ENCODE peak calls at places on chromosomes 12 and 14, in five cellular contexts. F, E, S, V and A are unnamed samples.

GRCh38 chr12:117192057-117192456 is 1.8 kb upstream of the FBXO21 start:
- DNase-seq in F (no peak), E (no peak), S (no peak), V (no peak), A (no peak)

GRCh38 chr14:99189201-99189801 is 82.7 kb downstream of the BCL11B start:
- DNase-seq in F (no peak), E (no peak), S (no peak), V (no peak), A (no peak)

GRCh38 chr12:55915481-55915856 is 12.2 kb downstream of the PYM1 start:
- DNase-seq in F (no peak), E (no peak), S (no peak), V (no peak), A (no peak)

GRCh38 chr14:31449971-31450610 is 7.2 kb downstream of the DTD2 start:
- DNase-seq in F (no peak), E (peak), S (no peak), V (peak), A (peak)

GRCh38 chr12:95230313-95230712 is 12.7 kb downstream of the VEZT start:
- DNase-seq in F (no peak), E (no peak), S (no peak), V (no peak), A (no peak)

GRCh38 chr14:60777856-60778578 is 43.5 kb downstream of the MNAT1 start:
- DNase-seq in F (no peak), E (peak), S (no peak), V (no peak), A (peak)

GRCh38 chr12:39831587-39832315 is 212.1 kb upstream of the ABCD2 start:
- DNase-seq in F (no peak), E (peak), S (no peak), V (no peak), A (peak)

GRCh38 chr12:65522956-65523857 is 244.7 kb downstream of the MSRB3 start:
- DNase-seq in F (no peak), E (peak), S (no peak), V (no peak), A (no peak)

GRCh38 chr12:115096673-115097349 is 412.8 kb upstream of the TBX3 start:
- DNase-seq in F (no peak), E (no peak), S (no peak), V (no peak), A (no peak)

GRCh38 chr12:1836854-1837411 is 16.6 kb downstream of the LRTM2 start:
- DNase-seq in F (no peak), E (peak), S (no peak), V (peak), A (no peak)

GRCh38 chr12:121917950-121918678 is at the start of gene CFAP251:
- DNase-seq in F (peak), E (peak), S (peak), V (peak), A (peak)

GRCh38 chr14:50675597-50675996 is 7.5 kb upstream of the SAV1 start:
- DNase-seq in F (no peak), E (peak), S (no peak), V (no peak), A (peak)

GRCh38 chr14:22492601-22493000 is 96.4 kb downstream of the DAD1 start:
- DNase-seq in F (no peak), E (no peak), S (no peak), V (no peak), A (no peak)

GRCh38 chr12:46722737-46723136 is 103.1 kb downstream of the SLC38A4 start:
- DNase-seq in F (no peak), E (peak), S (no peak), V (no peak), A (no peak)

GRCh38 chr14:94109915-94110250 is 653 bp upstream of the IFI27 start:
- DNase-seq in F (no peak), E (no peak), S (no peak), V (no peak), A (no peak)

GRCh38 chr12:92141585-92142244 is 3.9 kb downstream of the BTG1 start:
- DNase-seq in F (no peak), E (no peak), S (no peak), V (no peak), A (no peak)

GRCh38 chr12:114913871-114914801 is 230.2 kb upstream of the TBX3 start:
- DNase-seq in F (no peak), E (peak), S (no peak), V (peak), A (peak)

GRCh38 chr14:51443195-51444018 is 203.4 kb downstream of the TMX1 start:
- DNase-seq in F (no peak), E (peak), S (no peak), V (no peak), A (no peak)

GRCh38 chr12:124678421-124678893 is 111.0 kb upstream of the NCOR2 start:
- DNase-seq in F (no peak), E (no peak), S (no peak), V (no peak), A (no peak)

GRCh38 chr12:51626115-51626514 is 35.1 kb downstream of the SCN8A start:
- DNase-seq in F (no peak), E (no peak), S (no peak), V (no peak), A (no peak)

GRCh38 chr14:74085047-74085637 is 386 bp downstream of the LIN52 start:
- DNase-seq in F (no peak), E (peak), S (no peak), V (peak), A (peak)

GRCh38 chr12:110531741-110532333 is 29.7 kb downstream of the RAD9B start:
- DNase-seq in F (no peak), E (peak), S (no peak), V (no peak), A (peak)

GRCh38 chr14:83164016-83164415 is 1630.4 kb upstream of the SEL1L start:
- DNase-seq in F (no peak), E (peak), S (no peak), V (no peak), A (peak)

GRCh38 chr14:20295067-20295466 is 10.7 kb downstream of the TTC5 start:
- DNase-seq in F (no peak), E (peak), S (no peak), V (no peak), A (no peak)

GRCh38 chr14:36905272-36906046 is 243.8 kb downstream of the PAX9 start:
- DNase-seq in F (no peak), E (no peak), S (no peak), V (peak), A (no peak)

GRCh38 chr12:55996201-55996714 is 818 bp upstream of the SUOX start:
- DNase-seq in F (peak), E (peak), S (peak), V (peak), A (peak)

GRCh38 chr12:78914859-78915331 is 50.3 kb downstream of the SYT1 start:
- DNase-seq in F (no peak), E (peak), S (no peak), V (no peak), A (peak)

GRCh38 chr12:65184858-65185229 is 15.5 kb downstream of the LEMD3 start:
- DNase-seq in F (no peak), E (no peak), S (no peak), V (no peak), A (no peak)

GRCh38 chr14:67532606-67532997 is 488 bp upstream of the PLEKHH1 start:
- DNase-seq in F (no peak), E (no peak), S (no peak), V (no peak), A (no peak)

GRCh38 chr14:67529947-67530935 is 2.8 kb upstream of the PLEKHH1 start:
- DNase-seq in F (no peak), E (peak), S (no peak), V (no peak), A (no peak)

GRCh38 chr14:67536087-67536486 is 3.0 kb downstream of the PLEKHH1 start:
- DNase-seq in F (no peak), E (no peak), S (no peak), V (no peak), A (no peak)

GRCh38 chr14:67532998-67533753 is at the start of gene PLEKHH1:
- DNase-seq in F (peak), E (peak), S (peak), V (peak), A (peak)

GRCh38 chr14:67533754-67534085 is 630 bp downstream of the PLEKHH1 start:
- DNase-seq in F (no peak), E (peak), S (peak), V (peak), A (no peak)
- H3K4me3 ChIP-seq in F (peak), E (peak), S (peak), V (peak), A (peak)

GRCh38 chr12:113058553-113058952 is 2.0 kb downstream of the DTX1 start:
- DNase-seq in F (no peak), E (no peak), S (no peak), V (no peak), A (no peak)

GRCh38 chr12:113055594-113056380 is 743 bp upstream of the DTX1 start:
- DNase-seq in F (no peak), E (no peak), S (no peak), V (no peak), A (no peak)

GRCh38 chr12:113056381-113056630 is 224 bp upstream of the DTX1 start:
- DNase-seq in F (no peak), E (no peak), S (no peak), V (no peak), A (no peak)

GRCh38 chr12:113057565-113058485 is 1.3 kb downstream of the DTX1 start:
- DNase-seq in F (no peak), E (no peak), S (no peak), V (peak), A (no peak)

GRCh38 chr12:113056631-113057488 is at the start of gene DTX1:
- DNase-seq in F (no peak), E (no peak), S (no peak), V (peak), A (no peak)
- H3K4me3 ChIP-seq in F (no peak), E (peak), S (peak), V (peak), A (no peak)

DNA sequence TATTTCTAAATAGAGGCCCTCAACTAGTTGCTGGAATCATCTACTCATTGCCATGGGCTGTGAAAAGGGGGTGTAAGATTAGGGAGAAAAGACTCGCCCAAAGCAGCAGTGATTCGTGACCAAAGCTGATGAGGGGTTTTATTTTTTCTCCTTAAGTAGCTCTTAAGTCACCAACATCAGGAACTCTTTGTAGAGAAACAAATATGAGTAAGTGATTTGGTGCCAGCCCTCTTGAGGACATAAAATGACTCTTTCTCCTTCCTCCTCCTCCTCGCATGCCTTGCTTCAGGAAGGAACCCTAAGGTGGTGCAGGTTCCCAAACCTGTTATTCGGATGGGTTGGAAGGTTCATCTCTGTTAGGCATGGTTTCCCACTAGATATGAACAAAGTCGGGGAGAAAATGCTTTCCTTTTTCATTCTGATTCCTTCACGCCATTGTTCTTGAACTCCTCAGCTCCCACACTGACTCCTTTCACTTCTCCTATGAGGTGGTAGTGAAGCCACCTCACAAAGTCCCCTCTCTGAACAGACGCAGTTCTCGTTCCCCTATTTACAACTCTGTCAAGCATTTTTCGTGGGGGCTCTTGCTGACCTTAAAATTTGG is 113.4 kb downstream of the ETV6 start:
- DNase-seq in F (no peak), E (no peak), S (no peak), V (no peak), A (no peak)
- H3K4me3 ChIP-seq in F (no peak), E (no peak), S (no peak), V (no peak), A (no peak)

DNA sequence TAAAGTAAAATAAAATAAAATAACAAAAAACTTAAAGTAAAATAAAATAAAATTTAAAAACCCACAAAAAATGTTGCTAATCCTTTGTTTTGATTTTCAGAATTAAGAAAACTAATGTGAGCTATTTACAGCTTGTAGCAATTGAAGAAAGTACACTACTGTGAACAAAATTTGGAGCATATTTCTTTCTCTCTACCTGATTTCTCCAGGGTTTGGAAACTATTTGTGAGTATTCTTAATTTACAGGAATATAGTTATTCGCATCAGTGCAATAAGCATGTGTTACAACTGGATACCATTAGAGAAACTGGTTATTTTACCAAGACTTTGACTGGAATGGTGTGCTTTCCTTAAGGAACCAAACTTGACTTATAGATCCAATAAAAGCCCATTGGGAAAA is 86.1 kb upstream of the CNOT2 start:
- DNase-seq in F (no peak), E (no peak), S (no peak), V (no peak), A (no peak)
- H3K4me3 ChIP-seq in F (no peak), E (no peak), S (no peak), V (no peak), A (no peak)

DNA sequence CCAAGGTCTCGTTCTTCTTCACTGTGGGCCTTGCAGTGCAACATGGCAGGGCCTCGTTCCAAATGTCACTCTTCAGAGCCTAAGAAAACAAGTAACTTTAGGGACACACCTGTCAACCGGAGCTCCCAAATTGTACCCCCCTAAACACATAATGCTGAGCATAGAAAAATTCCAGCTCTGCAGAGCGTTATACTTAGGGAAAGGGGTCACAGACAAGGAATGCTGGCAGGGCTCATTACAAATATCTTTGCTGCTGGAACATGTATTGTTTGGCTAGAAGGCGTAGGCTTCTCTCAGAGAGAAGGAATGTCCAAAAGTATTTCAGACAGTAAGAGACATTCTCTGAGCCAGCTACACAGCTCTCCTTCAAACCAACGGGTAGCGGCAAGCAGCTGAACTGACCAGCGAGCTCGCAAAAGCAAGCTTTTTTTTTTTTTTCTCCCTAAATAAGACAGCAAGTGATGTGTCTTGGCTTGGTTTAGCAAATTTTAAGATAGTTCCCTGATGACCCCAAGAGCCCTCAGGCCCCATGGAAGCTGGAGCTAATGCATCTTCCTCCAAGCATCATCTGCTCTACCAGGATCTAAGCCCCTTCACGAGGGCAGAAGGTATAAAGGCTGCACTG is 24.5 kb downstream of the SSH1 start:
- DNase-seq in F (no peak), E (peak), S (no peak), V (no peak), A (peak)
- H3K4me3 ChIP-seq in F (no peak), E (no peak), S (no peak), V (no peak), A (no peak)

DNA sequence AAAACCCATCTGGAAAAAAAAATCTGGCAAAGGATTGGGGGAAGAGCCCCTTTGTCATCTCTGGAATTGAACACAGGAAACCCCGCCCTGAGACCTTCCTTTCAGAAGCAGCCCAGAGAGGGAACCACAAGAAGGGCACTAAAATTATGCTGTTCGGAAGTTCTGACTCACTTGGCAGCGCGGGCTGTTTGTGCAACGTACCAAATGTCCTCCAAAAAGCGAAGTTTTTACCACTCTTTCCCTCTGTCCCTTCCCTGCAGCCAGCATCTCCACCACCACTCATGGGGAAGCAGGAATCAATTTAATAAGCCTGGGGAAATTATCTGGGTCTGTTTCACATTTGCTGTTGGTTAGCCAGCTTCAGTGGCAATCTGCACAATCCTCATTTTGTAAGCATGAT is 3.2 kb upstream of the SYNE3 start:
- DNase-seq in F (no peak), E (peak), S (peak), V (no peak), A (peak)
- H3K4me3 ChIP-seq in F (no peak), E (peak), S (no peak), V (no peak), A (no peak)

DNA sequence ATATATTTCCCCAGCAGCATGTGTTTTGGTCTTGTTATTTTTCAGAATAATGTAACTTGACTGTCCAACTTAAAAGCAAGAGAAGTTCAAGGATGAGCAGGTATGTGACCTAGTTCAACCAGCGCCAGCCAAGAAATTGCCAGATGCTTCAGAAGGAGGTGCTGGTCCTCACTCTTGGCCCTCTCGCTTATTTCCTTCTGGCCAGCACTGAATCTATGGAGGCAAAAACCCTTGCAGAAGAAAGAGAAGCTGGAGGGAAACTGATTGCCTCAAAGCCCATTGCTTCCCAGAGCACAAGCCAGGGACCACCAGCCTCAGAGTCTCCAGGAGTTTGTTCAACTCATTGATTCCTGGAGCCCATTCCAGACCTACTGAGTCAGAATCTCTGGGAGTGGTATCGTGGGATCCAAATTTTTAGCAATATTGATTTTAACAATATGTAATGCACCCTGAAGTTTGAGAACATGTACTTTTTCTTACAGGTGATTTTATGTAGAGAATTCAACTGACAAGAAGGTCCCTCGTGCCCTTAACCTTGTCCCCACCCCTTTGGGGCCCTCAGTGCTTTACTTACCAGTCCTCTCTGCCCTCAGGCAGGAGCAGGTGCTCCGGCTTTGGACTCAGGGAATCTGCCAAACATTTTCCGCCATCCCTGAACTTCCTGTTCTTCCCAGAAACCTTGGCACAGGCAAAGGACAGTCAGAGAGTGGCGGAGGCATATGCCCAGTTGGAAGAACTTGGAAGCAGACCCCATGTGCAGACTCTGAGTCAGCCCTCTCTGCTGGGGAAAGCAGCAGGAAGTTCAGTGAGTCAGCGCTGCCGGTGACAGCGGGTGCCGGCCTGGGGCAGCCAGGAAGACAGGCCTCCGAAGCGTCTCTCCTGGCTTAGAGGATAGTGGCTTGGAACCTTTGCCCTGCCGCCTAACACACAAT is 10.3 kb downstream of the BEST3 start:
- DNase-seq in F (peak), E (peak), S (peak), V (peak), A (peak)
- H3K4me3 ChIP-seq in F (no peak), E (peak), S (no peak), V (no peak), A (no peak)